ENCODE peak calls at places on chromosomes 3 and 15, in four cellular contexts. I is HepG2, M is K562, A is GM12878. Q is an unnamed sample.

GRCh38 chr3:157865449-157865862 is 240.8 kb downstream of the SHOX2 start:
- DNase-seq in A (peak), I (peak), M (peak), Q (peak)

GRCh38 chr3:111277226-111277625 is 205.6 kb downstream of the NECTIN3 start:
- DNase-seq in A (no peak), M (no peak), I (no peak), Q (no peak)

GRCh38 chr3:33064929-33065328 is 32.0 kb downstream of the GLB1 start:
- DNase-seq in M (no peak), A (no peak), I (peak), Q (no peak)

GRCh38 chr3:144011251-144011799 is 39.7 kb downstream of the DIPK2A start:
- DNase-seq in M (no peak), I (no peak), A (no peak), Q (no peak)

GRCh38 chr15:33729648-33730047 is 238.6 kb upstream of the CHRM5 start:
- DNase-seq in I (peak), A (no peak), M (no peak), Q (peak)

GRCh38 chr3:31361391-31362273 is 171.1 kb upstream of the STT3B start:
- DNase-seq in I (no peak), M (no peak), A (no peak), Q (no peak)

GRCh38 chr3:40290396-40290795 is 19.1 kb upstream of the EIF1B start:
- DNase-seq in I (peak), M (no peak), A (no peak), Q (no peak)

GRCh38 chr3:195079636-195080035 is 191.3 kb downstream of the XXYLT1 start:
- DNase-seq in M (no peak), A (no peak), I (no peak), Q (no peak)

GRCh38 chr15:99511865-99512632 is 53.7 kb upstream of the MEF2A start:
- DNase-seq in I (no peak), A (peak), M (no peak), Q (no peak)

GRCh38 chr3:98596902-98597500 is 3.6 kb upstream of the CPOX start:
- DNase-seq in A (peak), M (peak), I (peak), Q (peak)

GRCh38 chr15:88727439-88727838 is 75.8 kb upstream of the ACAN start:
- DNase-seq in I (no peak), A (no peak), M (no peak), Q (no peak)

GRCh38 chr15:51878446-51879386 is 49.3 kb downstream of the TMOD3 start:
- DNase-seq in A (no peak), M (peak), I (no peak), Q (peak)

GRCh38 chr3:51221959-51222358 is 163.1 kb upstream of the MANF start:
- DNase-seq in M (no peak), I (no peak), A (no peak), Q (no peak)

GRCh38 chr3:21509706-21510105 is 241.3 kb downstream of the ZNF385D start:
- DNase-seq in A (no peak), M (no peak), I (no peak), Q (no peak)

GRCh38 chr15:66570842-66571241 is 5.0 kb upstream of the LCTL start:
- DNase-seq in M (no peak), A (no peak), I (no peak), Q (no peak)

GRCh38 chr3:196537319-196537984 is 22.3 kb upstream of the SMCO1 start:
- DNase-seq in M (peak), A (no peak), I (no peak), Q (no peak)

GRCh38 chr3:51379301-51379700 is 5.8 kb upstream of the MANF start:
- DNase-seq in A (no peak), M (no peak), I (no peak), Q (no peak)

GRCh38 chr15:74423443-74424257 is 10.1 kb downstream of the SEMA7A start:
- DNase-seq in A (no peak), M (no peak), I (peak), Q (no peak)

GRCh38 chr3:101036213-101036618 is 43.0 kb upstream of the ABI3BP start:
- DNase-seq in A (no peak), M (no peak), I (peak), Q (peak)

GRCh38 chr3:48301814-48302194 is 31.7 kb downstream of the SPINK8 start:
- DNase-seq in M (peak), I (peak), A (no peak), Q (no peak)

GRCh38 chr3:125395091-125395490 is 20.0 kb upstream of the ZNF148 start:
- DNase-seq in I (no peak), A (no peak), M (no peak), Q (no peak)

GRCh38 chr3:181134873-181135272 is 145.3 kb upstream of the DNAJC19 start:
- DNase-seq in I (no peak), M (no peak), A (no peak), Q (no peak)

GRCh38 chr15:85399627-85400026 is 19.2 kb downstream of the AKAP13 start:
- DNase-seq in M (no peak), A (no peak), I (no peak), Q (no peak)

GRCh38 chr3:9727041-9727595 is 4.4 kb upstream of the BRPF1 start:
- DNase-seq in M (peak), I (peak), A (no peak), Q (no peak)

GRCh38 chr3:170220871-170221270 is 1.4 kb upstream of the PRKCI start:
- DNase-seq in A (no peak), I (no peak), M (no peak), Q (no peak)

GRCh38 chr3:62051506-62051905 is 321.8 kb downstream of the FEZF2 start:
- DNase-seq in I (peak), M (peak), A (no peak), Q (peak)

GRCh38 chr15:60212536-60212935 is 185.2 kb downstream of the ANXA2 start:
- DNase-seq in I (peak), M (no peak), A (no peak), Q (no peak)

DNA sequence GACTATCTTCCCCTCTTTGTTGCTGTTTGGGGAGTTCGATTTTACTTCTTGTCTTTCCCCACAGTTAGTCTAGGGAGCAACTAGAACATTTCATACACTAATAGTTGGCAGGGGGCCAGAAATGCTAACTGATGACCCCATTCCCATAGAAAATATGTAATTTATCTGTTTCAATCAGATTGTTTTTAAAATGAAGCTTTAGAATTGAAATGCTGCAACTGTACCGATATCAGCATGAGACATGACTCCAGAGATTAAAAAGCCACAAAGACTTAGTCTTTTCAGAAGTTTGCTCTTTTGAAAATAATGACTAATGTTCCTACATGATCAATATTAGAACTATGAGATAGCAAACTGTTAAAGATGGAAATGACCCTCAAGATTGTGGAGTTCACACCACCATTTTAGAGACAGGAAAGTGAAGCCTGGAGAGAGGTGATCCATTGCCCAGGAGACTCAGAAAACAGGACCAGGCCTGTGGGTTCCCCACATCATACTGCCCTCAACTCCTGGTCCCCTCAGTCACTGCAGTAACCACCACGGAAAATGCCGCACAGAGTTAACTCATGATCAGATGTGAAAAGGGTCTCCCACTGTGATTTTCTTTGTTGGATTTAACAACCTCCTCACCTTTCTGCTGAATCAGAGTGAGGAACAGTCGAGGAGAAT is 130.3 kb downstream of the CHDH start:
- DNase-seq in M (no peak), I (no peak), A (no peak), Q (no peak)
- H3K9ac ChIP-seq in M (no peak), I (no peak), A (no peak), Q (no peak)

DNA sequence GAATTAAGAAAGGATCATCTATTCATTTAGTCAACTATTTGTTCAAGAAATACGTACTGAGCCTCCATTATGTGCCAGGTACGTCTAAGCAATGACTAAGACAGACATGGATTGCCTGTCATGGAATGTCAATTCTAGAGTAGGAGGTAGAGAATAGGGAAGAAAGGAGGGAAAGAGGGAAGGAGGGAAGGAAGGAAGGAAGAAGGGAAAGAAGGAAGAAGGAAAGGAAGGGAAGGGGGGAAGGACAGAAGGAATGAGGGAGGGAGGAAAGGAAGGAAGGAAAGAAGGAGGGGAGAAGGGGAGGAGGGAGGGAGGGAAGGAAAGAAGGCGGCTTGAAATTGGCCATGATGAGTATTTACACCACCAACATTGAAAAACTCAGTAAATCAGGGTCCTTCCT is 39.3 kb upstream of the RFTN1 start:
- DNase-seq in I (no peak), M (no peak), A (no peak), Q (no peak)
- TF ChIP-seq MYC in I (no peak), M (no peak), A (no peak), Q (no peak)

GRCh38 chr3:193590088-193590856 is 2.7 kb upstream of the OPA1 start:
- DNase-seq in A (no peak), I (no peak), M (peak), Q (peak)
- TF ChIP-seq MAX in A (no peak), I (no peak), M (no peak), Q (no peak)

GRCh38 chr3:193846569-193846968 is 253.6 kb downstream of the OPA1 start:
- DNase-seq in M (no peak), A (no peak), I (no peak), Q (no peak)
- H3K9ac ChIP-seq in M (no peak), A (no peak), I (no peak), Q (no peak)

Q was measured in endothelial cell of umbilical vein.